ENCODE peak calls at places on chromosomes 13 and 19, in four cellular contexts. One of them, this sample, is unnamed.

GRCh38 chr19:7868326-7868670 is 5.9 kb downstream of the PRR36 start:
- DNase-seq in uterus: no peak
- DNase-seq in lung: no peak
- DNase-seq in EH: no peak
- DNase-seq in this sample: no peak

GRCh38 chr19:2663920-2664571 is 38.4 kb downstream of the GNG7 start:
- DNase-seq in uterus: no peak
- DNase-seq in lung: no peak
- DNase-seq in EH: no peak
- DNase-seq in this sample: no peak

GRCh38 chr19:3606690-3607289 is at the start of gene TBXA2R:
- DNase-seq in uterus: peak
- DNase-seq in lung: peak
- DNase-seq in EH: peak
- DNase-seq in this sample: peak

GRCh38 chr19:5572556-5573286 is 5.0 kb upstream of the TINCR start:
- DNase-seq in uterus: no peak
- DNase-seq in lung: no peak
- DNase-seq in EH: no peak
- DNase-seq in this sample: no peak

GRCh38 chr13:20566917-20567755 is at the start of gene IFT88:
- DNase-seq in uterus: peak
- DNase-seq in lung: peak
- DNase-seq in EH: peak
- DNase-seq in this sample: peak

GRCh38 chr19:10751109-10751972 is 33.5 kb downstream of the DNM2 start:
- DNase-seq in uterus: no peak
- DNase-seq in lung: peak
- DNase-seq in EH: no peak
- DNase-seq in this sample: no peak

GRCh38 chr19:11096210-11096841 is 7.1 kb downstream of the LDLR start:
- DNase-seq in uterus: peak
- DNase-seq in lung: no peak
- DNase-seq in EH: peak
- DNase-seq in this sample: no peak

GRCh38 chr13:82772802-82773201 is 1109.5 kb downstream of the SLITRK1 start:
- DNase-seq in uterus: no peak
- DNase-seq in lung: no peak
- DNase-seq in EH: peak
- DNase-seq in this sample: no peak

GRCh38 chr13:49098198-49098597 is 121.9 kb upstream of the MLNR start:
- DNase-seq in uterus: peak
- DNase-seq in lung: no peak
- DNase-seq in EH: peak
- DNase-seq in this sample: no peak

GRCh38 chr19:51372649-51373504 is at the start of gene NKG7:
- DNase-seq in uterus: no peak
- DNase-seq in lung: no peak
- DNase-seq in EH: no peak
- DNase-seq in this sample: no peak

GRCh38 chr13:26991508-26992181 is 180.0 kb downstream of the USP12 start:
- DNase-seq in uterus: no peak
- DNase-seq in lung: no peak
- DNase-seq in EH: peak
- DNase-seq in this sample: no peak

This sample was measured in endodermal cell.